ENCODE peak calls at places on chromosomes 11 and 22, in five cellular contexts. X is memory B cell; D is activated CD8-positive, alpha-beta memory T cell treated with anti-CD3 and anti-CD28 coated beads, Interleukin-2, amount 10 ng/mL, durations not matched to agents 7 days and 5 days; T is foreskin keratinocyte; K is activated CD4-positive, CD25-positive, alpha-beta regulatory T cell treated with anti-CD3 and anti-CD28 coated beads, Interleukin-2, amount 50 U/mL, for 24 hours. S is an unnamed sample.

GRCh38 chr11:16536513-16536912 is 180.2 kb upstream of the SOX6 start:
- ATAC-seq in T (no peak), K (no peak), D (no peak), X (no peak), S (no peak)

GRCh38 chr11:60767388-60767811 is 10.7 kb downstream of the MS4A15 start:
- ATAC-seq in K (no peak), X (peak), T (peak), D (peak), S (no peak)

GRCh38 chr11:121226415-121227263 is 65.9 kb upstream of the SC5D start:
- ATAC-seq in D (no peak), T (peak), K (no peak), X (no peak), S (no peak)

GRCh38 chr11:120894207-120894989 is 129.5 kb upstream of the TBCEL start:
- ATAC-seq in D (no peak), K (no peak), X (no peak), T (peak), S (no peak)

GRCh38 chr22:45470871-45471270 is 31.8 kb upstream of the FBLN1 start:
- ATAC-seq in X (no peak), D (no peak), T (no peak), K (no peak), S (no peak)

GRCh38 chr11:43580735-43581369 is 99.7 kb upstream of the HSD17B12 start:
- ATAC-seq in K (no peak), D (no peak), X (peak), T (no peak), S (no peak)

GRCh38 chr11:117743121-117743815 is 53.7 kb downstream of the DSCAML1 start:
- ATAC-seq in K (no peak), D (no peak), X (no peak), T (peak), S (no peak)

GRCh38 chr11:36744375-36745168 is 146.5 kb upstream of the RAG2 start:
- ATAC-seq in T (peak), D (no peak), X (peak), K (no peak), S (peak)

GRCh38 chr11:76175731-76176303 is 30.5 kb downstream of the WNT11 start:
- ATAC-seq in K (no peak), X (no peak), D (no peak), T (no peak), S (no peak)

GRCh38 chr11:45324459-45324858 is 38.3 kb upstream of the SYT13 start:
- ATAC-seq in T (no peak), D (no peak), K (no peak), X (no peak), S (no peak)

GRCh38 chr11:128021304-128022006 is 565.9 kb downstream of the ETS1 start:
- ATAC-seq in X (no peak), K (peak), D (peak), T (peak), S (no peak)

GRCh38 chr11:35227551-35228341 is 88.8 kb downstream of the CD44 start:
- ATAC-seq in X (no peak), D (no peak), K (peak), T (no peak), S (no peak)

GRCh38 chr22:40486962-40487602 is 116.7 kb downstream of the SGSM3 start:
- ATAC-seq in T (no peak), D (no peak), K (peak), X (no peak), S (peak)

GRCh38 chr11:72745511-72745910 is 6.7 kb downstream of the ARAP1 start:
- ATAC-seq in K (no peak), T (no peak), D (no peak), X (no peak), S (no peak)

GRCh38 chr11:119014209-119014924 is 3.8 kb downstream of the RPS25 start:
- ATAC-seq in K (no peak), T (no peak), D (no peak), X (no peak), S (no peak)

GRCh38 chr22:24435861-24436351 is 8.5 kb downstream of the ADORA2A start:
- ATAC-seq in T (no peak), D (no peak), X (no peak), K (no peak), S (no peak)

GRCh38 chr22:35731321-35731720 is 13.6 kb downstream of the APOL5 start:
- ATAC-seq in T (no peak), K (no peak), D (no peak), X (no peak), S (no peak)

GRCh38 chr11:75783416-75784084 is 15.0 kb downstream of the DGAT2 start:
- ATAC-seq in K (no peak), X (no peak), D (no peak), T (no peak), S (no peak)

GRCh38 chr11:125070699-125071254 is 7.7 kb downstream of the SLC37A2 start:
- ATAC-seq in D (peak), X (peak), T (peak), K (peak), S (peak)

GRCh38 chr22:46148885-46149492 is 1.3 kb upstream of the PPARA start:
- ATAC-seq in T (no peak), X (peak), K (no peak), D (no peak), S (no peak)

GRCh38 chr11:68549789-68550484 is 89.4 kb downstream of the PPP6R3 start:
- ATAC-seq in D (no peak), K (no peak), X (no peak), T (no peak), S (peak)

GRCh38 chr22:19873138-19873959 is 18.7 kb upstream of the GNB1L start:
- ATAC-seq in D (no peak), K (no peak), T (no peak), X (no peak), S (no peak)

GRCh38 chr11:107669893-107670601 is 41.8 kb downstream of the SLN start:
- ATAC-seq in T (no peak), D (no peak), K (no peak), X (no peak), S (no peak)

GRCh38 chr11:61004037-61004641 is 32.7 kb downstream of the CD6 start:
- ATAC-seq in K (peak), X (no peak), D (peak), T (no peak), S (peak)

GRCh38 chr11:65968600-65969482 is 7.3 kb downstream of the SART1 start:
- ATAC-seq in T (no peak), D (no peak), K (no peak), X (no peak), S (no peak)

GRCh38 chr11:101043940-101044339 is 85.7 kb downstream of the PGR start:
- ATAC-seq in D (no peak), T (no peak), X (no peak), K (no peak), S (no peak)

GRCh38 chr22:45162531-45162930 is 1.2 kb upstream of the NUP50 start:
- ATAC-seq in K (no peak), T (no peak), D (no peak), X (no peak), S (no peak)

GRCh38 chr11:112017538-112017937 is 7.7 kb upstream of the DLAT start:
- ATAC-seq in K (no peak), X (no peak), T (no peak), D (no peak), S (no peak)

GRCh38 chr22:44154431-44154942 is 26.2 kb upstream of the PARVG start:
- ATAC-seq in T (no peak), X (no peak), K (no peak), D (no peak), S (peak)

GRCh38 chr11:78870655-78871054 is 296.0 kb upstream of the NARS2 start:
- ATAC-seq in D (no peak), X (no peak), K (no peak), T (no peak), S (no peak)

GRCh38 chr11:108906329-108906728 is 241.5 kb downstream of the DDX10 start:
- ATAC-seq in T (peak), K (no peak), D (no peak), X (no peak), S (no peak)

GRCh38 chr11:2209900-2210321 is 38.3 kb upstream of the TH start:
- ATAC-seq in K (no peak), X (no peak), D (no peak), T (no peak), S (no peak)